ENCODE peak calls at places on chromosomes 7 and 10, in seven cellular contexts. V, K, B, Y, F, A and C are unnamed samples.

GRCh38 chr7:156401617-156402016 is 239.0 kb upstream of the RNF32 start:
- DNase-seq in V (no peak), K (no peak), B (no peak), Y (no peak), F (no peak), A (no peak), C (no peak)

GRCh38 chr10:132064082-132064755 is 1.5 kb upstream of the JAKMIP3 start:
- DNase-seq in V (no peak), K (no peak), B (no peak), Y (no peak), F (no peak), A (no peak), C (no peak)

GRCh38 chr10:79445217-79445707 is at the start of gene ZCCHC24:
- DNase-seq in V (peak), K (no peak), B (peak), Y (peak), F (no peak), A (no peak), C (no peak)

GRCh38 chr7:1397491-1398327 is 61.6 kb downstream of the MICALL2 start:
- DNase-seq in V (no peak), K (no peak), B (no peak), Y (peak), F (no peak), A (peak), C (peak)

GRCh38 chr10:132065491-132066105 is at the start of gene JAKMIP3:
- DNase-seq in V (no peak), K (no peak), B (no peak), Y (peak), F (no peak), A (peak), C (peak)

GRCh38 chr7:69708857-69709256 is 110.6 kb downstream of the AUTS2 start:
- DNase-seq in V (no peak), K (no peak), B (no peak), Y (no peak), F (peak), A (peak), C (no peak)

GRCh38 chr7:153581415-153581814 is 470.8 kb upstream of the DPP6 start:
- DNase-seq in V (no peak), K (no peak), B (no peak), Y (no peak), F (no peak), A (no peak), C (no peak)

GRCh38 chr10:44183667-44184632 is 200.9 kb downstream of the CXCL12 start:
- DNase-seq in V (no peak), K (no peak), B (no peak), Y (no peak), F (no peak), A (peak), C (no peak)

GRCh38 chr10:71213761-71214440 is 1.5 kb downstream of the UNC5B start:
- DNase-seq in V (no peak), K (no peak), B (no peak), Y (peak), F (no peak), A (peak), C (peak)

GRCh38 chr10:67666416-67667043 is 29.5 kb downstream of the CTNNA3 start:
- DNase-seq in V (no peak), K (no peak), B (no peak), Y (peak), F (peak), A (no peak), C (peak)

GRCh38 chr7:111029574-111030357 is 61.2 kb upstream of the LRRN3 start:
- DNase-seq in V (no peak), K (peak), B (no peak), Y (peak), F (peak), A (no peak), C (peak)

GRCh38 chr10:63671317-63671937 is 150.2 kb downstream of the REEP3 start:
- DNase-seq in V (no peak), K (no peak), B (no peak), Y (peak), F (peak), A (peak), C (peak)

GRCh38 chr7:74365320-74366022 is 76.3 kb downstream of the CLIP2 start:
- DNase-seq in V (peak), K (no peak), B (peak), Y (peak), F (no peak), A (no peak), C (no peak)

GRCh38 chr7:111012799-111013675 is 77.9 kb upstream of the LRRN3 start:
- DNase-seq in V (no peak), K (peak), B (no peak), Y (no peak), F (no peak), A (no peak), C (no peak)

GRCh38 chr10:4807803-4808507 is 18.1 kb upstream of the AKR1E2 start:
- DNase-seq in V (no peak), K (no peak), B (no peak), Y (peak), F (no peak), A (peak), C (peak)

GRCh38 chr10:35433851-35434426 is 97.6 kb downstream of the CCNY start:
- DNase-seq in V (no peak), K (no peak), B (no peak), Y (peak), F (peak), A (peak), C (no peak)

GRCh38 chr7:151400626-151401315 is 9.1 kb downstream of the WDR86 start:
- DNase-seq in V (no peak), K (no peak), B (no peak), Y (no peak), F (no peak), A (no peak), C (no peak)

GRCh38 chr10:70715853-70716795 is 43.8 kb downstream of the ADAMTS14 start:
- DNase-seq in V (peak), K (no peak), B (no peak), Y (peak), F (peak), A (no peak), C (no peak)

GRCh38 chr7:73652541-73652949 is 15.1 kb upstream of the VPS37D start:
- DNase-seq in V (no peak), K (no peak), B (no peak), Y (no peak), F (no peak), A (no peak), C (no peak)

GRCh38 chr7:90701021-90701420 is 104.9 kb downstream of the CDK14 start:
- DNase-seq in V (no peak), K (no peak), B (no peak), Y (no peak), F (no peak), A (no peak), C (no peak)

GRCh38 chr10:111207525-111207924 is 130.7 kb downstream of the ADRA2A start:
- DNase-seq in V (no peak), K (no peak), B (no peak), Y (no peak), F (peak), A (no peak), C (no peak)

GRCh38 chr7:150914966-150915365 is 62.6 kb downstream of the AOC1 start:
- DNase-seq in V (no peak), K (no peak), B (no peak), Y (no peak), F (no peak), A (no peak), C (no peak)

GRCh38 chr10:93897070-93897797 is 3.5 kb downstream of the SLC35G1 start:
- DNase-seq in V (no peak), K (no peak), B (no peak), Y (no peak), F (no peak), A (no peak), C (no peak)

GRCh38 chr7:7957513-7957912 is 11.1 kb upstream of the GLCCI1 start:
- DNase-seq in V (no peak), K (no peak), B (no peak), Y (no peak), F (no peak), A (no peak), C (no peak)

GRCh38 chr7:54841772-54842707 is 83.0 kb upstream of the SEC61G start:
- DNase-seq in V (peak), K (no peak), B (peak), Y (peak), F (no peak), A (peak), C (peak)

GRCh38 chr10:5583525-5584175 is 58.9 kb downstream of the CALML3 start:
- DNase-seq in V (peak), K (no peak), B (peak), Y (no peak), F (peak), A (no peak), C (no peak)

GRCh38 chr10:44576715-44577191 is 191.9 kb upstream of the CXCL12 start:
- DNase-seq in V (no peak), K (no peak), B (no peak), Y (no peak), F (no peak), A (peak), C (peak)

GRCh38 chr10:131825960-131826650 is 74.7 kb upstream of the PPP2R2D start:
- DNase-seq in V (no peak), K (no peak), B (no peak), Y (no peak), F (no peak), A (no peak), C (no peak)

GRCh38 chr7:144786522-144786921 is 49.3 kb downstream of the TPK1 start:
- DNase-seq in V (no peak), K (no peak), B (peak), Y (no peak), F (no peak), A (no peak), C (no peak)

GRCh38 chr10:124264271-124264670 is 154.5 kb downstream of the OAT start:
- DNase-seq in V (no peak), K (no peak), B (no peak), Y (no peak), F (no peak), A (no peak), C (no peak)

GRCh38 chr7:95244616-95245015 is 79.7 kb downstream of the PON1 start:
- DNase-seq in V (no peak), K (no peak), B (no peak), Y (no peak), F (no peak), A (no peak), C (no peak)

GRCh38 chr7:155344270-155344617 is 46.6 kb downstream of the INSIG1 start:
- DNase-seq in V (no peak), K (no peak), B (no peak), Y (no peak), F (no peak), A (no peak), C (no peak)

GRCh38 chr10:116385994-116386809 is 41.4 kb upstream of the PNLIPRP3 start:
- DNase-seq in V (peak), K (no peak), B (peak), Y (peak), F (peak), A (no peak), C (peak)

GRCh38 chr10:88754272-88754671 is 5.5 kb upstream of the LIPN start:
- DNase-seq in V (no peak), K (no peak), B (no peak), Y (no peak), F (no peak), A (peak), C (peak)

GRCh38 chr10:82091413-82091812 is 216.4 kb downstream of the NRG3 start:
- DNase-seq in V (no peak), K (no peak), B (no peak), Y (no peak), F (no peak), A (no peak), C (no peak)

GRCh38 chr7:29607889-29608288 is 44.3 kb downstream of the PRR15 start:
- DNase-seq in V (no peak), K (no peak), B (no peak), Y (peak), F (no peak), A (no peak), C (peak)

GRCh38 chr10:35819011-35819410 is 176.9 kb upstream of the FZD8 start:
- DNase-seq in V (no peak), K (no peak), B (no peak), Y (no peak), F (no peak), A (no peak), C (no peak)

GRCh38 chr10:3783721-3784432 is 1.1 kb downstream of the KLF6 start:
- DNase-seq in V (no peak), K (no peak), B (no peak), Y (peak), F (peak), A (no peak), C (no peak)